ENCODE peak calls at places on chromosomes 11 and 22, in five cellular contexts. B is CD4-positive, alpha-beta memory T cell; L is neural progenitor cell; S is BJ; I is stomach. U is an unnamed sample.

GRCh38 chr22:49415219-49415951 is 412.3 kb downstream of the BRD1 start:
- DNase-seq in L (no peak), S (no peak), I (no peak), B (no peak), U (no peak)

GRCh38 chr11:116596346-116597260 is 176.2 kb downstream of the BUD13 start:
- DNase-seq in S (no peak), I (no peak), B (no peak), L (no peak), U (no peak)

GRCh38 chr11:126197277-126197939 is 14.0 kb downstream of the RPUSD4 start:
- DNase-seq in I (peak; percentile 34), B (no peak), L (no peak), S (peak; percentile 26), U (no peak)

GRCh38 chr11:11618973-11619435 is 2.8 kb downstream of the GALNT18 start:
- DNase-seq in S (no peak), L (peak; percentile 34), B (no peak), I (no peak), U (no peak)

GRCh38 chr22:49147171-49147570 is 680.5 kb downstream of the BRD1 start:
- DNase-seq in S (no peak), L (no peak), I (no peak), B (no peak), U (no peak)

GRCh38 chr11:66275396-66275795 is 2.6 kb upstream of the CNIH2 start:
- DNase-seq in I (no peak), S (no peak), L (no peak), B (no peak), U (no peak)

GRCh38 chr11:34274712-34275398 is 83.0 kb downstream of the ABTB2 start:
- DNase-seq in L (no peak), S (peak; percentile 83), I (peak; percentile 87), B (no peak), U (no peak)

GRCh38 chr11:93614111-93614784 is 47.2 kb upstream of the CEP295 start:
- DNase-seq in S (no peak), L (peak; percentile 60), B (peak; percentile 24), I (no peak), U (no peak)

GRCh38 chr11:1878134-1879031 is 13.3 kb downstream of the PRR33 start:
- DNase-seq in L (no peak), B (no peak), I (no peak), S (no peak), U (no peak)

GRCh38 chr22:23823331-23823791 is 15.4 kb downstream of the DERL3 start:
- DNase-seq in I (no peak), S (no peak), L (no peak), B (no peak), U (no peak)

GRCh38 chr11:17612221-17613188 is 65.4 kb downstream of the OTOG start:
- DNase-seq in L (no peak), S (no peak), B (no peak), I (no peak), U (no peak)

GRCh38 chr11:118924591-118925585 is 838 bp downstream of the BCL9L start:
- DNase-seq in L (peak; percentile 81), B (peak; percentile 50), I (peak; percentile 59), S (no peak), U (no peak)

GRCh38 chr22:22520020-22520656 is at the start of gene ZNF280A:
- DNase-seq in B (no peak), I (no peak), L (peak; percentile 47), S (no peak), U (no peak)

GRCh38 chr11:86150826-86151187 is 81.9 kb upstream of the PICALM start:
- DNase-seq in S (no peak), B (no peak), I (no peak), L (no peak), U (no peak)

GRCh38 chr22:50599816-50600454 is 658 bp upstream of the MAPK8IP2 start:
- DNase-seq in B (peak; percentile 64), I (peak; percentile 59), L (peak; percentile 88), S (no peak), U (peak; percentile 37)

GRCh38 chr11:113894421-113894996 is 10.1 kb upstream of the HTR3B start:
- DNase-seq in S (no peak), I (no peak), L (no peak), B (no peak), U (no peak)

GRCh38 chr22:44362249-44363040 is 49.7 kb upstream of the SHISAL1 start:
- DNase-seq in I (no peak), S (no peak), L (no peak), B (no peak), U (no peak)

GRCh38 chr22:44870021-44870420 is 117.6 kb downstream of the ARHGAP8 start:
- DNase-seq in L (peak; percentile 51), S (no peak), B (no peak), I (no peak), U (no peak)

GRCh38 chr22:35380537-35381423 is at the start of gene HMOX1:
- DNase-seq in I (peak; percentile 91), B (peak; percentile 38), L (peak; percentile 91), S (peak; percentile 55), U (peak; percentile 18)

GRCh38 chr11:47768090-47768620 is 1.0 kb upstream of the FNBP4 start:
- DNase-seq in I (peak; percentile 49), S (peak; percentile 33), L (peak; percentile 33), B (no peak), U (no peak)

GRCh38 chr11:36292311-36292722 is 3.1 kb upstream of the COMMD9 start:
- DNase-seq in L (peak; percentile 47), B (peak; percentile 57), I (no peak), S (no peak), U (no peak)

GRCh38 chr11:135033545-135033944 is 621.5 kb upstream of the B3GAT1 start:
- DNase-seq in I (no peak), B (no peak), S (no peak), L (peak; percentile 76), U (no peak)

GRCh38 chr11:113546757-113547507 is 71.7 kb upstream of the DRD2 start:
- DNase-seq in I (no peak), L (no peak), B (no peak), S (no peak), U (no peak)

GRCh38 chr22:44726439-44726838 is 24.4 kb downstream of the PRR5 start:
- DNase-seq in I (no peak), S (no peak), B (no peak), L (no peak), U (no peak)

GRCh38 chr22:30580896-30581295 is 6.4 kb upstream of the GAL3ST1 start:
- DNase-seq in B (no peak), L (no peak), S (no peak), I (no peak), U (no peak)
- H3K36me3 ChIP-seq in B (peaks cover 96% of the 10 kb centered on the region), L (no peaks in the 10 kb centered on the region), S (peaks cover 71% of the 10 kb centered on the region), I (peaks cover 100% of the 10 kb centered on the region), U (peaks cover 98% of the 10 kb centered on the region)

GRCh38 chr11:78783301-78783700 is 208.6 kb upstream of the NARS2 start:
- DNase-seq in B (no peak), L (no peak), S (no peak), I (no peak), U (no peak)

GRCh38 chr11:78786086-78786485 is 211.4 kb upstream of the NARS2 start:
- DNase-seq in S (no peak), L (no peak), I (no peak), B (no peak), U (no peak)

GRCh38 chr11:78783846-78784245 is 209.2 kb upstream of the NARS2 start:
- DNase-seq in B (no peak), S (no peak), I (no peak), L (no peak), U (no peak)

GRCh38 chr11:78782725-78783124 is 208.1 kb upstream of the NARS2 start:
- DNase-seq in S (no peak), L (no peak), B (no peak), I (no peak), U (no peak)

GRCh38 chr11:78784321-78785061 is 209.8 kb upstream of the NARS2 start:
- DNase-seq in B (no peak), I (no peak), L (no peak), S (no peak), U (no peak)
- H3K36me3 ChIP-seq in B (no peaks in the 10 kb centered on the region), I (no peaks in the 10 kb centered on the region), L (no peaks in the 10 kb centered on the region), S (no peaks in the 10 kb centered on the region), U (no peaks in the 10 kb centered on the region)

GRCh38 chr11:46290021-46290420 is 12.6 kb downstream of the CREB3L1 start:
- DNase-seq in L (no peak), B (no peak), S (no peak), I (no peak), U (no peak)
- H3K36me3 ChIP-seq in L (no peaks in the 10 kb centered on the region), B (no peaks in the 10 kb centered on the region), S (peaks cover 9% of the 10 kb centered on the region), I (peaks cover 9% of the 10 kb centered on the region), U (no peaks in the 10 kb centered on the region)

DNA sequence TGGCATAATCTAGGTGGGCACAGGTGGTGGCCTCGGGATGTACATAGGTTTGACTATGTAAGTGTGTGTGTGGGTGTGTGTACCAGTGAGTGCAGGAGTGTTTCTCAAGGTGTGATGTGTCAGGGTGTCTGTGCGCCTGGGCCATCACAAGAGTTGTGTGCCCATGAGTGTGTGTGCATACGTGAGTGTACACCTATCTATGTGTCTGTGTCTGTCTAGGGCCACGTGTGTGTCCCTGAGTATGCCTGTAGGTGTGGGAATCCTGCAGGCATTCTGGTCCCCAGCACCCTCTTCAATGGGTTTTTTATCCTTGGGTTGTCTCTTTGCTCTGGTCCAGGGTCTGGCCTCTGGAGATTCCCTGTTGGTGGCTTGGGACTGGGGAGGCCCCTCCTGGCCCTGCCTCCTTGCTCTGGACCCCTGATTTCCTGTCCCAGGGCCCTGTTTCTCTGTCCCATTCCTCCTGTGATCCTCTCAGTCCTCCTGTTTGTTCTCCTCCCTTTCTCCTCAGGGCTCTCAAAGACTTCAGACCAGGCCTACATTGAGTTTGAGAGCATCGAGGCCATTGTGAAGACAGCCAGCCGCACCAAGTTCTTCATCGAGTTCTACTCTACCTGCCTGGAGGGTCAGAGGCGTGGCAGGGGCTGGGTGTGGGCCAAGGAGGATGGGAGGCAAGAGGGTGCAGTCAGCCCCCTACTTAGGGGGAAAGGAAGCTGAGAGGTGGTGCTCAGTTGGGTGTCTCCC is 9.4 kb downstream of the INPPL1 start:
- DNase-seq in B (no peak), I (no peak), S (no peak), L (no peak), U (no peak)
- H3K36me3 ChIP-seq in B (peaks cover 49% of the 10 kb centered on the region), I (peaks cover 92% of the 10 kb centered on the region), S (peaks cover 66% of the 10 kb centered on the region), L (no peaks in the 10 kb centered on the region), U (peaks cover 71% of the 10 kb centered on the region)

GRCh38 chr22:46694423-46695170 is 43.5 kb downstream of the CERK start:
- DNase-seq in L (no peak), S (no peak), I (no peak), B (no peak), U (no peak)
- H3K36me3 ChIP-seq in L (no peaks in the 10 kb centered on the region), S (peaks cover 44% of the 10 kb centered on the region), I (peaks cover 100% of the 10 kb centered on the region), B (peaks cover 87% of the 10 kb centered on the region), U (peaks cover 87% of the 10 kb centered on the region)

DNA sequence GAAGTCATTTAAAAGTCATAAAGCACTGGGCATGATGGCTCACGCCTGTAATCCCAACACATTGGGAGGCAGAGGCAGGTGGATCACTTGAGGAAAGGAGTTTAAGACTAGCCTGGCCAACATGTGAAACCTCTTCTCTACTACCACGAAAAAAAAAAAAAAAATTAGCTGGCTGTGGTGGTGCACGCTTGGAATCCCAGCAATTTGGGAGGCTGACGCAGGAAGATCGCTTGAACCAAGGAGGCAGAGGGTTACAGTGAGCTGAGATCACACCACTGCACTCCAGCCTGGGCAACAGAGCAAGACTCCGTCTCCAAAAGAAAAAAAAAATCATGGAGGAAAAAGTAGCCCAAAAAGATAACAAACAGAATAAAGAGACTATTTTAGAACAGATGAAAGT is 42.2 kb downstream of the NUP98 start:
- DNase-seq in L (no peak), S (no peak), I (no peak), B (no peak), U (no peak)
- H3K36me3 ChIP-seq in L (peaks cover 29% of the 10 kb centered on the region), S (peaks cover 9% of the 10 kb centered on the region), I (peaks cover 100% of the 10 kb centered on the region), B (peaks cover 50% of the 10 kb centered on the region), U (peaks cover 76% of the 10 kb centered on the region)

GRCh38 chr11:70414341-70415100 is 16.2 kb downstream of the CTTN start:
- DNase-seq in I (no peak), L (no peak), B (no peak), S (no peak), U (no peak)
- H3K36me3 ChIP-seq in I (peaks cover 100% of the 10 kb centered on the region), L (no peaks in the 10 kb centered on the region), B (no peaks in the 10 kb centered on the region), S (peaks cover 58% of the 10 kb centered on the region), U (no peaks in the 10 kb centered on the region)

U was measured in effector memory CD4-positive, alpha-beta T cell.